ENCODE peak calls at places on chromosomes 7 and 10, in nine cellular contexts. A, M, G, W, O, F, S, X and I are unnamed samples.

GRCh38 chr10:101777085-101777856 is 1.4 kb upstream of the FGF8 start:
- DNase-seq in A (no peak), X (no peak), W (no peak), S (no peak), M (no peak), G (no peak), O (no peak), F (no peak), I (no peak)

GRCh38 chr7:15309891-15310290 is 251.9 kb downstream of the AGMO start:
- DNase-seq in O (no peak), M (no peak), G (no peak), X (no peak), A (no peak), W (no peak), S (no peak), F (peak), I (no peak)

GRCh38 chr10:50552771-50553535 is 70.8 kb downstream of the SGMS1 start:
- DNase-seq in M (no peak), G (peak), S (peak), O (no peak), W (no peak), X (peak), F (peak), A (peak), I (no peak)

GRCh38 chr7:40374575-40374974 is 239.8 kb downstream of the SUGCT start:
- DNase-seq in M (no peak), A (no peak), G (no peak), X (no peak), W (no peak), S (no peak), F (peak), O (no peak), I (no peak)

GRCh38 chr7:122684504-122684903 is 14.4 kb downstream of the RNF133 start:
- DNase-seq in X (no peak), O (no peak), G (no peak), A (no peak), M (no peak), F (no peak), S (no peak), W (no peak), I (no peak)

GRCh38 chr7:142300689-142301088 is 42.8 kb upstream of the PRSS58 start:
- DNase-seq in S (peak), O (no peak), A (no peak), G (peak), X (peak), M (no peak), W (no peak), F (no peak), I (no peak)

GRCh38 chr10:104498345-104498955 is 142.6 kb upstream of the SORCS3 start:
- DNase-seq in M (no peak), W (no peak), A (no peak), O (no peak), S (peak), G (no peak), X (no peak), F (no peak), I (no peak)

GRCh38 chr10:1448252-1448901 is 288.9 kb downstream of the ADARB2 start:
- DNase-seq in W (no peak), G (no peak), A (no peak), M (no peak), O (no peak), S (no peak), F (no peak), X (no peak), I (no peak)

GRCh38 chr10:129465796-129466702 is 992 bp upstream of the MGMT start:
- DNase-seq in F (no peak), G (no peak), S (no peak), O (no peak), A (no peak), X (no peak), W (no peak), M (no peak), I (no peak)